ENCODE peak calls at places on chromosome 10, in nine cellular contexts. N is pancreas, Z is heart left ventricle, I is tibial nerve, K is GM12878, A is upper lobe of right lung, B is neural progenitor cell, U is body of pancreas, D is mucosa of descending colon. M is an unnamed sample. For H3K9me3, the result is how much of the 10 kb centered on the place peaks cover.

GRCh38 chr10:13761490-13762091 is 174.8 kb downstream of the PRPF18 start:
- DNase-seq in N (no peak), Z (no peak), I (no peak), K (no peak), A (no peak), B (no peak), U (no peak), D (no peak), M (no peak)

GRCh38 chr10:76544789-76545188 is 1092.8 kb downstream of the KCNMA1 start:
- DNase-seq in N (no peak), Z (no peak), I (no peak), K (no peak), A (no peak), B (no peak), U (no peak), D (no peak), M (no peak)

GRCh38 chr10:14583252-14583651 is 191.4 kb downstream of the FAM107B start:
- DNase-seq in N (no peak), Z (no peak), I (no peak), K (no peak), A (no peak), B (no peak), U (no peak), D (peak), M (no peak)

GRCh38 chr10:133396035-133396624 is 2.2 kb downstream of the MTG1 start:
- DNase-seq in N (no peak), Z (no peak), I (no peak), K (no peak), A (peak), B (no peak), U (no peak), D (peak), M (peak)

GRCh38 chr10:6409982-6410694 is 169.9 kb downstream of the PRKCQ start:
- DNase-seq in N (no peak), Z (no peak), I (no peak), K (no peak), A (no peak), B (no peak), U (no peak), D (no peak), M (no peak)

GRCh38 chr10:91380873-91381561 is 29.1 kb upstream of the HECTD2 start:
- DNase-seq in N (no peak), Z (no peak), I (no peak), K (no peak), A (no peak), B (peak), U (peak), D (no peak), M (no peak)

GRCh38 chr10:101237080-101237817 is 8.0 kb upstream of the LBX1 start:
- DNase-seq in N (no peak), Z (no peak), I (no peak), K (no peak), A (no peak), B (peak), U (no peak), D (no peak), M (no peak)

GRCh38 chr10:45421231-45422097 is 47.4 kb downstream of the ALOX5 start:
- DNase-seq in N (no peak), Z (no peak), I (no peak), K (no peak), A (peak), B (peak), U (no peak), D (peak), M (no peak)

GRCh38 chr10:96614515-96614914 is 27.7 kb upstream of the TM9SF3 start:
- DNase-seq in N (no peak), Z (no peak), I (no peak), K (no peak), A (no peak), B (no peak), U (no peak), D (no peak), M (peak)

GRCh38 chr10:84493951-84494848 is 165.8 kb downstream of the CCSER2 start:
- DNase-seq in N (no peak), Z (no peak), I (no peak), K (no peak), A (no peak), B (no peak), U (no peak), D (no peak), M (no peak)

GRCh38 chr10:31896972-31897384 is 31.7 kb downstream of the ARHGAP12 start:
- DNase-seq in N (no peak), Z (no peak), I (no peak), K (no peak), A (no peak), B (no peak), U (no peak), D (no peak), M (no peak)

GRCh38 chr10:22792161-22792560 is 77.8 kb upstream of the PIP4K2A start:
- DNase-seq in N (no peak), Z (no peak), I (no peak), K (no peak), A (no peak), B (no peak), U (no peak), D (no peak), M (no peak)

GRCh38 chr10:71950683-71951082 is 13.5 kb upstream of the CHST3 start:
- DNase-seq in N (no peak), Z (no peak), I (no peak), K (no peak), A (no peak), B (no peak), U (no peak), D (no peak), M (no peak)

GRCh38 chr10:76550806-76551205 is 1086.8 kb downstream of the KCNMA1 start:
- DNase-seq in N (no peak), Z (no peak), I (no peak), K (no peak), A (no peak), B (no peak), U (no peak), D (no peak), M (no peak)

GRCh38 chr10:31864834-31865518 is 63.7 kb downstream of the ARHGAP12 start:
- DNase-seq in N (no peak), Z (no peak), I (no peak), K (no peak), A (no peak), B (peak), U (no peak), D (no peak), M (no peak)

GRCh38 chr10:6917125-6917524 is 337.0 kb upstream of the PRKCQ start:
- DNase-seq in N (no peak), Z (no peak), I (no peak), K (no peak), A (no peak), B (no peak), U (peak), D (no peak), M (no peak)

GRCh38 chr10:117503170-117503885 is 39.2 kb upstream of the EMX2 start:
- DNase-seq in N (no peak), Z (no peak), I (no peak), K (no peak), A (peak), B (peak), U (no peak), D (no peak), M (no peak)

GRCh38 chr10:99870051-99870730 is 87.8 kb downstream of the ABCC2 start:
- DNase-seq in N (no peak), Z (no peak), I (no peak), K (no peak), A (no peak), B (no peak), U (no peak), D (no peak), M (no peak)

GRCh38 chr10:47061776-47062175 is 150.5 kb downstream of the PTPN20 start:
- DNase-seq in N (no peak), Z (no peak), I (no peak), K (no peak), A (no peak), B (no peak), U (no peak), D (no peak), M (no peak)

GRCh38 chr10:121596668-121597503 is 1.4 kb downstream of the FGFR2 start:
- DNase-seq in N (peak), Z (no peak), I (no peak), K (no peak), A (peak), B (peak), U (peak), D (peak), M (peak)

GRCh38 chr10:77823811-77824542 is 102.6 kb downstream of the DLG5 start:
- DNase-seq in N (no peak), Z (no peak), I (no peak), K (no peak), A (no peak), B (no peak), U (no peak), D (no peak), M (no peak)

GRCh38 chr10:116689744-116690143 is 52.6 kb downstream of the HSPA12A start:
- DNase-seq in N (no peak), Z (no peak), I (no peak), K (no peak), A (no peak), B (no peak), U (no peak), D (no peak), M (no peak)

GRCh38 chr10:72261323-72262018 is 12.3 kb upstream of the DDIT4 start:
- DNase-seq in N (no peak), Z (no peak), I (no peak), K (peak), A (no peak), B (no peak), U (no peak), D (no peak), M (no peak)

GRCh38 chr10:79941585-79942210 is 7.2 kb downstream of the SFTPD start:
- DNase-seq in N (no peak), Z (no peak), I (no peak), K (no peak), A (no peak), B (no peak), U (no peak), D (no peak), M (no peak)

GRCh38 chr10:119449760-119450461 is 92.6 kb downstream of the RGS10 start:
- DNase-seq in N (no peak), Z (peak), I (no peak), K (no peak), A (peak), B (no peak), U (peak), D (peak), M (no peak)

GRCh38 chr10:24872049-24872789 is 80.2 kb downstream of the PRTFDC1 start:
- DNase-seq in N (no peak), Z (no peak), I (no peak), K (no peak), A (no peak), B (peak), U (no peak), D (no peak), M (no peak)

GRCh38 chr10:112763916-112764520 is 186.0 kb upstream of the TCF7L2 start:
- DNase-seq in N (no peak), Z (no peak), I (no peak), K (no peak), A (no peak), B (no peak), U (no peak), D (no peak), M (no peak)

GRCh38 chr10:112915590-112916572 is 34.2 kb upstream of the TCF7L2 start:
- DNase-seq in N (no peak), Z (no peak), I (no peak), K (peak), A (no peak), B (no peak), U (peak), D (peak), M (no peak)

GRCh38 chr10:112383325-112383724 is 9.4 kb downstream of the ACSL5 start:
- DNase-seq in N (no peak), Z (no peak), I (no peak), K (no peak), A (no peak), B (no peak), U (no peak), D (no peak), M (no peak)

GRCh38 chr10:33260403-33261239 is 73.8 kb downstream of the NRP1 start:
- DNase-seq in N (no peak), Z (no peak), I (no peak), K (no peak), A (no peak), B (no peak), U (no peak), D (no peak), M (no peak)

GRCh38 chr10:65941098-65941655 is 984.7 kb upstream of the LRRTM3 start:
- DNase-seq in N (no peak), Z (no peak), I (no peak), K (no peak), A (no peak), B (no peak), U (no peak), D (no peak), M (no peak)

GRCh38 chr10:34966440-34966839 is 123.7 kb downstream of the CUL2 start:
- DNase-seq in N (no peak), Z (no peak), I (no peak), K (no peak), A (no peak), B (no peak), U (no peak), D (no peak), M (no peak)

GRCh38 chr10:79490400-79491081 is 21.8 kb upstream of the EIF5AL1 start:
- DNase-seq in N (no peak), Z (peak), I (no peak), K (no peak), A (no peak), B (no peak), U (no peak), D (no peak), M (no peak)

GRCh38 chr10:129662386-129662785 is 195.3 kb downstream of the MGMT start:
- DNase-seq in N (no peak), Z (no peak), I (no peak), K (no peak), A (no peak), B (no peak), U (no peak), D (no peak), M (no peak)

GRCh38 chr10:86104156-86104555 is 262.4 kb downstream of the GRID1 start:
- DNase-seq in N (no peak), Z (no peak), I (no peak), K (no peak), A (no peak), B (no peak), U (no peak), D (no peak), M (no peak)

GRCh38 chr10:86103391-86104101 is 263.0 kb downstream of the GRID1 start:
- DNase-seq in N (no peak), Z (no peak), I (no peak), K (no peak), A (no peak), B (no peak), U (no peak), D (no peak), M (no peak)

GRCh38 chr10:86100581-86101061 is 266.0 kb downstream of the GRID1 start:
- DNase-seq in N (no peak), Z (no peak), I (no peak), K (no peak), A (no peak), B (peak), U (no peak), D (no peak), M (no peak)

GRCh38 chr10:86102446-86102845 is 264.1 kb downstream of the GRID1 start:
- DNase-seq in N (no peak), Z (no peak), I (no peak), K (no peak), A (no peak), B (no peak), U (no peak), D (no peak), M (no peak)

DNA sequence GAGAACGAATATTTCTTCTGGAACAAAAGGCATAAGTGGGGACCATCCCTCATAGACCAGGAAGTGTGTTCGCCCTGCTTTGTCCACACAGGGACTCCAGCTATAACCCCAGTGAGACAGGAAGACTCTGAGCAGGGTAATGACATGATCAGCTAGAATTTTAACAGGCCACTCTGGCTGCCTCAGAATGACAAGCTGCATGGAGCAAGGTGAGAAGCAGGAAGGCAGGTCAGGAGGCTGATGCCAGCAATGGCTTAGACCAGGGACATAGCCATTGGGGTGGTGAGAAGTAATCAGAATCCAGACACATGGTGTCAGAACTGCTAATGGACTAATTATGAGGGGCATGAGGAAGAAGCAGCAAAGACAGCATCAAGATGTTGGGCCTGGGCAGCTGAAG is 264.6 kb downstream of the GRID1 start:
- DNase-seq in N (no peak), Z (no peak), I (no peak), K (no peak), A (no peak), B (no peak), U (no peak), D (no peak), M (no peak)
- H3K9me3 ChIP-seq in N (under half), Z (under half), I (under half), K (under half), A (under half), B (under half), U (under half), D (under half), M (under half)

DNA sequence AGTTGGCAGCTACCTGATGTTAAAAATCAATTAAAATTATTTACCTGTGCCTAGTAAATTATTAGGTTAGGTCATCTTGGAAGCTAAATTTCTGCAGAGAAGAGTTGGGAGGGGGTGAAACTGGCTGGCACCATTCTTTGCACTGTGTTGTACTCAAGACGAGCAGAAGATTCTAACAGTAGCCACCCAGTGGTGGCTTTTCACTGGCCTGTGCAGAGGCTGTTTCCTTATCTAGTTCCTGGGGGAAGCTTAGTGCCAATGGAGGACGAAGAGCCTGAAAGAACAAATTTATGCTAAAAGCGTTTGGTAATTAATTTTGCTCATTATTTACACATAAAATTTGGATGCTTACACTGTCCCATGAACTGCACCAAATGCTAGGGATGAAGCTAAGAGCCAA is 595.3 kb downstream of the XPNPEP1 start:
- DNase-seq in N (no peak), Z (no peak), I (no peak), K (no peak), A (no peak), B (no peak), U (no peak), D (no peak), M (no peak)
- H3K9me3 ChIP-seq in N (under half), Z (under half), I (under half), K (under half), A (under half), B (under half), U (under half), D (under half), M (under half)

DNA sequence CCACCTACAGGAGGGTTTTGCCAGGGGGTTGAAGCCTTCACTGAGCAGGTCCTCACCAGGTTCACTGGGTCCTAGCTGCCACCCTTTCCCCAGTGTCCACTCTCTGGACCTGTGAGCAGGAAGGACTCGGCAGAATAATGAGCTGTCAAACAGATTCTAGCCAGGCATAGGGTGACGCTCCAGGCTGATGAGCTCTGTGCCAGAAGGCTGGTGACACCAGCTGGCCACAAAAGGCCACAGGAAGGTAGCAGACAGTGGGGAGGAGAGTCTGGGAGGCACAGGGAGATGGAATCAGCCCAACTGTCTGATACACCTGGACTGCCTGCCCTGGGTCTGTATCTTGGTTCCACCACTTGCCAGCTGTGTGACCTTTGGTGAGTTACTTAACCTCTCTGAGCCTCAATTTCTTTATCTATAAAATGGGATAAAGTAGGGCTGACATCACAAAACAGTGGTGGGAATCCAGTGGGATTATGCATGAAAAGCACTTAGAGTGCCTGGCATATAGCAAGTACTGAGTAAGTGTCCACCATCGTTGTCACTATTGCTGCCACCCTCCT is 26.7 kb upstream of the NDST2 start:
- DNase-seq in N (no peak), Z (no peak), I (no peak), K (no peak), A (no peak), B (no peak), U (no peak), D (no peak), M (no peak)
- H3K9me3 ChIP-seq in N (under half), Z (under half), I (under half), K (under half), A (under half), B (under half), U (under half), D (under half), M (under half)

GRCh38 chr10:1576467-1577259 is 160.7 kb downstream of the ADARB2 start:
- DNase-seq in N (peak), Z (no peak), I (no peak), K (no peak), A (peak), B (no peak), U (no peak), D (no peak), M (peak)
- H3K9me3 ChIP-seq in N (under half), Z (under half), I (under half), K (under half), A (under half), B (under half), U (under half), D (under half), M (under half)

GRCh38 chr10:37760817-37761216 is 96.6 kb downstream of the ZNF248 start:
- DNase-seq in N (no peak), Z (no peak), I (no peak), K (no peak), A (no peak), B (no peak), U (no peak), D (no peak), M (no peak)

GRCh38 chr10:37765216-37765615 is 92.2 kb downstream of the ZNF248 start:
- DNase-seq in N (no peak), Z (no peak), I (no peak), K (no peak), A (no peak), B (no peak), U (no peak), D (no peak), M (no peak)

GRCh38 chr10:37762287-37762686 is 95.1 kb downstream of the ZNF248 start:
- DNase-seq in N (no peak), Z (no peak), I (no peak), K (no peak), A (no peak), B (no peak), U (no peak), D (no peak), M (no peak)

GRCh38 chr10:37758074-37758473 is 99.3 kb downstream of the ZNF248 start:
- DNase-seq in N (no peak), Z (no peak), I (no peak), K (no peak), A (no peak), B (no peak), U (no peak), D (no peak), M (no peak)

GRCh38 chr10:37763132-37763531 is 94.3 kb downstream of the ZNF248 start:
- DNase-seq in N (no peak), Z (no peak), I (no peak), K (no peak), A (no peak), B (no peak), U (no peak), D (no peak), M (no peak)
- H3K9me3 ChIP-seq in N (under half), Z (under half), I (under half), K (under half), A (under half), B (under half), U (under half), D (under half), M (under half)

GRCh38 chr10:82041018-82041417 is 166.0 kb downstream of the NRG3 start:
- DNase-seq in N (no peak), Z (no peak), I (no peak), K (no peak), A (no peak), B (peak), U (no peak), D (no peak), M (no peak)
- H3K9me3 ChIP-seq in N (under half), Z (under half), I (under half), K (under half), A (under half), B (under half), U (under half), D (under half), M (under half)

GRCh38 chr10:43574906-43575305 is 490 bp upstream of the ZNF239 start:
- DNase-seq in N (no peak), Z (no peak), I (no peak), K (no peak), A (no peak), B (no peak), U (no peak), D (no peak), M (no peak)
- H3K9me3 ChIP-seq in N (under half), Z (under half), I (under half), K (under half), A (under half), B (under half), U (under half), D (under half), M (under half)